ENCODE peak calls at places on chromosomes 3 and 15, in eight cellular contexts. Y, A, H, N, P, M, K and F are unnamed samples.

GRCh38 chr15:83207622-83208356 is at the start of gene HDGFL3:
- DNase-seq in Y (peak), A (peak), H (no peak), N (no peak), P (peak), M (peak), K (no peak), F (peak)

GRCh38 chr15:33183334-33183733 is 11.2 kb downstream of the FMN1 start:
- DNase-seq in Y (no peak), A (no peak), H (no peak), N (no peak), P (no peak), M (no peak), K (no peak), F (no peak)

GRCh38 chr3:48502728-48503168 is 1.2 kb downstream of the SHISA5 start:
- DNase-seq in Y (peak), A (peak), H (no peak), N (no peak), P (peak), M (no peak), K (no peak), F (no peak)

GRCh38 chr3:31370093-31370666 is 162.5 kb upstream of the STT3B start:
- DNase-seq in Y (no peak), A (no peak), H (no peak), N (no peak), P (no peak), M (no peak), K (no peak), F (no peak)

GRCh38 chr15:75371486-75371885 is 3.1 kb upstream of the MAN2C1 start:
- DNase-seq in Y (no peak), A (no peak), H (no peak), N (no peak), P (no peak), M (no peak), K (no peak), F (no peak)

GRCh38 chr15:31175484-31175883 is 74.0 kb upstream of the TRPM1 start:
- DNase-seq in Y (no peak), A (no peak), H (no peak), N (no peak), P (no peak), M (no peak), K (no peak), F (no peak)

GRCh38 chr3:171811913-171812321 is 1.6 kb upstream of the PLD1 start:
- DNase-seq in Y (no peak), A (no peak), H (no peak), N (no peak), P (peak), M (peak), K (no peak), F (no peak)

GRCh38 chr3:128408693-128409620 is 57.7 kb downstream of the DNAJB8 start:
- DNase-seq in Y (peak), A (peak), H (no peak), N (no peak), P (peak), M (peak), K (no peak), F (no peak)

GRCh38 chr3:108301695-108302404 is 5.5 kb downstream of the HHLA2 start:
- DNase-seq in Y (no peak), A (no peak), H (no peak), N (no peak), P (no peak), M (peak), K (no peak), F (peak)

GRCh38 chr15:80105193-80105984 is 45.9 kb downstream of the ZFAND6 start:
- DNase-seq in Y (no peak), A (no peak), H (peak), N (no peak), P (no peak), M (no peak), K (peak), F (no peak)

GRCh38 chr3:126517986-126518778 is 609 bp upstream of the UROC1 start:
- DNase-seq in Y (no peak), A (no peak), H (no peak), N (no peak), P (no peak), M (no peak), K (no peak), F (no peak)

GRCh38 chr3:114155370-114155821 is 23.5 kb downstream of the DRD3 start:
- DNase-seq in Y (peak), A (peak), H (no peak), N (no peak), P (peak), M (peak), K (no peak), F (peak)

GRCh38 chr3:28699283-28699682 is 350.7 kb upstream of the AZI2 start:
- DNase-seq in Y (no peak), A (peak), H (no peak), N (no peak), P (no peak), M (no peak), K (no peak), F (no peak)

GRCh38 chr3:122063908-122064307 is 8.7 kb downstream of the CD86 start:
- DNase-seq in Y (no peak), A (peak), H (no peak), N (no peak), P (no peak), M (peak), K (no peak), F (peak)

GRCh38 chr3:149277338-149277813 is 55.7 kb upstream of the CP start:
- DNase-seq in Y (no peak), A (no peak), H (peak), N (no peak), P (no peak), M (peak), K (peak), F (peak)

GRCh38 chr3:99999541-99999940 is 114.8 kb downstream of the FILIP1L start:
- DNase-seq in Y (no peak), A (no peak), H (no peak), N (no peak), P (no peak), M (no peak), K (no peak), F (no peak)

GRCh38 chr3:152376351-152377183 is 107.8 kb downstream of the MBNL1 start:
- DNase-seq in Y (no peak), A (peak), H (no peak), N (peak), P (no peak), M (peak), K (no peak), F (peak)

GRCh38 chr3:195071916-195072820 is 198.8 kb downstream of the XXYLT1 start:
- DNase-seq in Y (no peak), A (no peak), H (no peak), N (no peak), P (peak), M (no peak), K (no peak), F (no peak)

GRCh38 chr3:86921981-86922680 is 68.8 kb downstream of the VGLL3 start:
- DNase-seq in Y (no peak), A (no peak), H (no peak), N (no peak), P (no peak), M (no peak), K (no peak), F (no peak)

GRCh38 chr3:468172-468571 is 271.6 kb downstream of the CHL1 start:
- DNase-seq in Y (no peak), A (no peak), H (no peak), N (no peak), P (no peak), M (peak), K (no peak), F (peak)

GRCh38 chr3:73623996-73624362 is 762 bp downstream of the PDZRN3 start:
- DNase-seq in Y (peak), A (peak), H (no peak), N (no peak), P (peak), M (no peak), K (no peak), F (no peak)

GRCh38 chr15:85531083-85531482 is 150.7 kb downstream of the AKAP13 start:
- DNase-seq in Y (no peak), A (no peak), H (no peak), N (no peak), P (no peak), M (no peak), K (no peak), F (no peak)

GRCh38 chr15:48470096-48470495 is 138.9 kb downstream of the DUT start:
- DNase-seq in Y (no peak), A (no peak), H (no peak), N (no peak), P (no peak), M (no peak), K (no peak), F (no peak)

GRCh38 chr15:88704791-88705768 is 66.3 kb downstream of the ISG20 start:
- DNase-seq in Y (peak), A (no peak), H (no peak), N (no peak), P (peak), M (no peak), K (no peak), F (no peak)

GRCh38 chr3:183123891-183124290 is 24.6 kb upstream of the MCCC1 start:
- DNase-seq in Y (no peak), A (no peak), H (no peak), N (no peak), P (no peak), M (no peak), K (no peak), F (no peak)

GRCh38 chr3:37290551-37290950 is 116.2 kb upstream of the LRRFIP2 start:
- DNase-seq in Y (no peak), A (no peak), H (no peak), N (no peak), P (no peak), M (no peak), K (no peak), F (no peak)

DNA sequence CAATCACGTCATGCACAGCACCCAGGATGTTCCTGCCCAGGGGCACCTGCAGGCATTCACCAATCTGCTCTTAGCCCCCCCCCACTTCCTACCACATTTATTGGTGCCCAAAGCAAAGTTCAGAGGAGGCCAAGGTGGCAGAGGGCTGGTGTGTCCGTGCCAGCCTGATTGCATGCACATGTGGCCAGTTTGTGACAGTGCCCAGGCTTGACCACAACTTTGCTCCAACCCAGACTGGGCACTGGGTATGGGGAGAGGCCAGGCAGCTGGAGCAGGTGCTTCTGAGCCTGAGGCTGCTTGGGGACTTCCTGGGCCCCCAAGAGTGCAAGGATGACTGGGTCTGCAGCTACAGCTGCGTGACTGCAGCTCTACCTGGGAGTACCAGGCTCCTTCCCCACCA is 192.3 kb upstream of the BCHE start:
- DNase-seq in Y (no peak), A (no peak), H (no peak), N (no peak), P (no peak), M (no peak), K (no peak), F (no peak)
- TF ChIP-seq CTCF in Y (no peak), A (no peak), H (no peak), N (no peak), P (no peak), M (no peak), K (no peak), F (no peak)

GRCh38 chr15:70093481-70094309 is 4.0 kb downstream of the TLE3 start:
- DNase-seq in Y (no peak), A (peak), H (no peak), N (no peak), P (no peak), M (peak), K (no peak), F (peak)
- H3K4me3 ChIP-seq in Y (peak), A (no peak), H (no peak), N (no peak), P (peak), M (peak), K (no peak), F (no peak)

GRCh38 chr3:142124243-142124642 is 25.1 kb downstream of the TFDP2 start:
- DNase-seq in Y (no peak), A (no peak), H (no peak), N (no peak), P (no peak), M (no peak), K (no peak), F (no peak)

GRCh38 chr3:142127941-142128658 is 21.2 kb downstream of the TFDP2 start:
- DNase-seq in Y (no peak), A (no peak), H (no peak), N (no peak), P (no peak), M (no peak), K (no peak), F (no peak)

GRCh38 chr3:142134799-142135325 is 14.5 kb downstream of the TFDP2 start:
- DNase-seq in Y (no peak), A (no peak), H (no peak), N (no peak), P (no peak), M (no peak), K (no peak), F (no peak)

GRCh38 chr3:142129516-142130171 is 19.7 kb downstream of the TFDP2 start:
- DNase-seq in Y (no peak), A (no peak), H (no peak), N (no peak), P (no peak), M (no peak), K (no peak), F (no peak)
- TF ChIP-seq CTCF in Y (no peak), A (no peak), H (peak), N (no peak), P (no peak), M (no peak), K (peak), F (no peak)

GRCh38 chr15:64237677-64238076 is 74.9 kb upstream of the PPIB start:
- DNase-seq in Y (no peak), A (no peak), H (no peak), N (no peak), P (no peak), M (no peak), K (no peak), F (no peak)

GRCh38 chr15:64236156-64236555 is 73.3 kb upstream of the PPIB start:
- DNase-seq in Y (no peak), A (no peak), H (no peak), N (no peak), P (no peak), M (no peak), K (no peak), F (no peak)

GRCh38 chr15:64233299-64233698 is 70.5 kb upstream of the PPIB start:
- DNase-seq in Y (no peak), A (no peak), H (no peak), N (no peak), P (no peak), M (no peak), K (no peak), F (no peak)

GRCh38 chr15:64232400-64232799 is 69.6 kb upstream of the PPIB start:
- DNase-seq in Y (no peak), A (no peak), H (peak), N (no peak), P (no peak), M (no peak), K (no peak), F (no peak)

DNA sequence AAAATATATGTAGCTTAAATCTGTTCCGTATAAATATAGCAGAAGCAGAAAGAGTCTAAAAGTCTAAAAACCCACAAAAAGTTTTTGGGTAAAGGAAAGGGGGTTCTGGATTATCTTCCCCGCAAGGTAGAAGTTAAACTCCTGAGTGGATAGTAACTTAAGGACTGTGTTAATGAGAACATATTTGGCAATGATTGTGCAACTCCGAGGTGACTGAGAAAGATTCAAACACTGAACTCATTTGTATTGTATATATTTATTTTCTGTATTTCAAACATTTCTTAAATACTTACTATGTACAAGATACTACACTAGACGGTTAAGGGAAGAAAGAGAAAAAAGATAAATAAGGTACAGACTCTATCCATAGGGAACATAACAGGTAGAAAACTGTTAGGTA is 72.7 kb upstream of the PPIB start:
- DNase-seq in Y (no peak), A (no peak), H (no peak), N (no peak), P (no peak), M (peak), K (no peak), F (no peak)
- H3K4me3 ChIP-seq in Y (no peak), A (no peak), H (no peak), N (no peak), P (no peak), M (no peak), K (no peak), F (no peak)

GRCh38 chr3:13283877-13284264 is 136.3 kb downstream of the NUP210 start:
- DNase-seq in Y (no peak), A (no peak), H (no peak), N (no peak), P (no peak), M (no peak), K (no peak), F (no peak)

GRCh38 chr3:13285007-13285567 is 135.0 kb downstream of the NUP210 start:
- DNase-seq in Y (no peak), A (no peak), H (no peak), N (no peak), P (no peak), M (no peak), K (no peak), F (no peak)

GRCh38 chr3:13282528-13282985 is 137.6 kb downstream of the NUP210 start:
- DNase-seq in Y (no peak), A (no peak), H (no peak), N (no peak), P (no peak), M (peak), K (no peak), F (no peak)

GRCh38 chr3:13281657-13282527 is 138.2 kb downstream of the NUP210 start:
- DNase-seq in Y (peak), A (peak), H (no peak), N (no peak), P (peak), M (peak), K (no peak), F (no peak)

GRCh38 chr3:13282986-13283876 is 136.9 kb downstream of the NUP210 start:
- DNase-seq in Y (no peak), A (no peak), H (no peak), N (no peak), P (no peak), M (peak), K (no peak), F (no peak)
- TF ChIP-seq CTCF in Y (peak), A (peak), H (peak), N (no peak), P (no peak), M (peak), K (peak), F (no peak)

GRCh38 chr3:98029083-98029482 is 6.0 kb downstream of the GABRR3 start:
- DNase-seq in Y (no peak), A (no peak), H (no peak), N (no peak), P (no peak), M (no peak), K (no peak), F (no peak)
- H3K4me3 ChIP-seq in Y (no peak), A (no peak), H (no peak), N (no peak), P (no peak), M (no peak), K (no peak), F (no peak)

GRCh38 chr3:184942735-184943134 is 130.8 kb downstream of the VPS8 start:
- DNase-seq in Y (no peak), A (no peak), H (no peak), N (no peak), P (no peak), M (peak), K (no peak), F (no peak)
- TF ChIP-seq CTCF in Y (no peak), A (no peak), H (no peak), N (no peak), P (no peak), M (no peak), K (no peak), F (no peak)